ENCODE peak calls at places on chromosomes 3 and 15, in four cellular contexts. One of them, this sample, is unnamed.

GRCh38 chr3:69218079-69218478 is 95.7 kb upstream of the LMOD3 start:
- DNase-seq in HT1080: no peak
- DNase-seq in fibroblast of pulmonary artery: no peak
- DNase-seq in AG08396: no peak
- DNase-seq in this sample: no peak

GRCh38 chr3:185959609-185960517 is 22.0 kb upstream of the TRA2B start:
- DNase-seq in HT1080: peak
- DNase-seq in fibroblast of pulmonary artery: peak
- DNase-seq in AG08396: peak
- DNase-seq in this sample: peak

GRCh38 chr3:45426161-45426560 is 37.8 kb downstream of the LARS2 start:
- DNase-seq in HT1080: no peak
- DNase-seq in fibroblast of pulmonary artery: no peak
- DNase-seq in AG08396: no peak
- DNase-seq in this sample: no peak

GRCh38 chr3:85387913-85388510 is 429.2 kb downstream of the CADM2 start:
- DNase-seq in HT1080: no peak
- DNase-seq in fibroblast of pulmonary artery: no peak
- DNase-seq in AG08396: no peak
- DNase-seq in this sample: no peak

GRCh38 chr3:195551381-195551978 is 8.4 kb upstream of the PPP1R2 start:
- DNase-seq in HT1080: no peak
- DNase-seq in fibroblast of pulmonary artery: peak
- DNase-seq in AG08396: no peak
- DNase-seq in this sample: peak

GRCh38 chr3:188747487-188747886 is 424.3 kb upstream of the TPRG1 start:
- DNase-seq in HT1080: no peak
- DNase-seq in fibroblast of pulmonary artery: no peak
- DNase-seq in AG08396: no peak
- DNase-seq in this sample: no peak

GRCh38 chr3:150547045-150547753 is 612 bp downstream of the EIF2A start:
- DNase-seq in HT1080: peak
- DNase-seq in fibroblast of pulmonary artery: peak
- DNase-seq in AG08396: no peak
- DNase-seq in this sample: peak

GRCh38 chr3:126151562-126152302 is 28.7 kb downstream of the ALDH1L1 start:
- DNase-seq in HT1080: no peak
- DNase-seq in fibroblast of pulmonary artery: no peak
- DNase-seq in AG08396: no peak
- DNase-seq in this sample: no peak

GRCh38 chr15:49877871-49878511 is 241.0 kb downstream of the ATP8B4 start:
- DNase-seq in HT1080: no peak
- DNase-seq in fibroblast of pulmonary artery: peak
- DNase-seq in AG08396: peak
- DNase-seq in this sample: peak

GRCh38 chr15:83657549-83657948 is 3.6 kb downstream of the ADAMTSL3 start:
- DNase-seq in HT1080: no peak
- DNase-seq in fibroblast of pulmonary artery: no peak
- DNase-seq in AG08396: no peak
- DNase-seq in this sample: no peak

GRCh38 chr3:189554868-189555557 is 76.2 kb upstream of the TP63 start:
- DNase-seq in HT1080: no peak
- DNase-seq in fibroblast of pulmonary artery: no peak
- DNase-seq in AG08396: no peak
- DNase-seq in this sample: no peak

GRCh38 chr15:100256985-100257650 is 84.7 kb downstream of the ADAMTS17 start:
- DNase-seq in HT1080: no peak
- DNase-seq in fibroblast of pulmonary artery: no peak
- DNase-seq in AG08396: no peak
- DNase-seq in this sample: no peak

GRCh38 chr3:137642831-137643230 is 121.3 kb upstream of the SOX14 start:
- DNase-seq in HT1080: peak
- DNase-seq in fibroblast of pulmonary artery: no peak
- DNase-seq in AG08396: no peak
- DNase-seq in this sample: no peak

GRCh38 chr3:185605566-185605965 is 19.5 kb downstream of the SENP2 start:
- DNase-seq in HT1080: no peak
- DNase-seq in fibroblast of pulmonary artery: no peak
- DNase-seq in AG08396: no peak
- DNase-seq in this sample: no peak

GRCh38 chr3:119933197-119933596 is 151.3 kb downstream of the NR1I2 start:
- DNase-seq in HT1080: no peak
- DNase-seq in fibroblast of pulmonary artery: no peak
- DNase-seq in AG08396: no peak
- DNase-seq in this sample: no peak

GRCh38 chr3:4351164-4351855 is 48.1 kb downstream of the SETMAR start:
- DNase-seq in HT1080: peak
- DNase-seq in fibroblast of pulmonary artery: peak
- DNase-seq in AG08396: peak
- DNase-seq in this sample: no peak

GRCh38 chr3:102225407-102226132 is 209.2 kb upstream of the ZPLD1 start:
- DNase-seq in HT1080: peak
- DNase-seq in fibroblast of pulmonary artery: peak
- DNase-seq in AG08396: peak
- DNase-seq in this sample: peak

GRCh38 chr15:83613146-83613635 is 40.7 kb upstream of the ADAMTSL3 start:
- DNase-seq in HT1080: no peak
- DNase-seq in fibroblast of pulmonary artery: no peak
- DNase-seq in AG08396: no peak
- DNase-seq in this sample: no peak

GRCh38 chr15:99932676-99933402 is 199.6 kb upstream of the LYSMD4 start:
- DNase-seq in HT1080: no peak
- DNase-seq in fibroblast of pulmonary artery: no peak
- DNase-seq in AG08396: no peak
- DNase-seq in this sample: no peak

GRCh38 chr3:143972495-143973351 is 1.1 kb downstream of the DIPK2A start:
- DNase-seq in HT1080: peak
- DNase-seq in fibroblast of pulmonary artery: peak
- DNase-seq in AG08396: peak
- DNase-seq in this sample: peak

GRCh38 chr3:45553469-45553974 is 41.0 kb upstream of the LIMD1 start:
- DNase-seq in HT1080: peak
- DNase-seq in fibroblast of pulmonary artery: peak
- DNase-seq in AG08396: peak
- DNase-seq in this sample: peak

GRCh38 chr3:71870966-71871512 is 86.1 kb upstream of the PROK2 start:
- DNase-seq in HT1080: no peak
- DNase-seq in fibroblast of pulmonary artery: no peak
- DNase-seq in AG08396: no peak
- DNase-seq in this sample: no peak

GRCh38 chr3:96966181-96966929 is 152.0 kb downstream of the EPHA6 start:
- DNase-seq in HT1080: no peak
- DNase-seq in fibroblast of pulmonary artery: no peak
- DNase-seq in AG08396: no peak
- DNase-seq in this sample: no peak

GRCh38 chr3:162175145-162175544 is 678.5 kb downstream of the OTOL1 start:
- DNase-seq in HT1080: no peak
- DNase-seq in fibroblast of pulmonary artery: no peak
- DNase-seq in AG08396: no peak
- DNase-seq in this sample: no peak

GRCh38 chr3:114393367-114394072 is 99.7 kb downstream of the TIGIT start:
- DNase-seq in HT1080: no peak
- DNase-seq in fibroblast of pulmonary artery: peak
- DNase-seq in AG08396: no peak
- DNase-seq in this sample: peak